ENCODE peak calls at places on chromosomes 11 and 22, in six cellular contexts. L is mesothelial cell of epicardium, F is cardiac muscle cell, Y is foreskin keratinocyte, V is SK-MEL-5, U is fibroblast of lung. A is an unnamed sample.

GRCh38 chr11:101765932-101766331 is 148.9 kb upstream of the CEP126 start:
- DNase-seq in L (no peak), F (no peak), Y (no peak), V (no peak), U (no peak), A (no peak)

GRCh38 chr11:13837286-13837685 is 125.2 kb upstream of the SPON1 start:
- DNase-seq in L (no peak), F (no peak), Y (peak; percentile 77), V (no peak), U (peak; percentile 76), A (no peak)

GRCh38 chr11:68658661-68659060 is 25.7 kb upstream of the GAL start:
- DNase-seq in L (no peak), F (no peak), Y (no peak), V (no peak), U (peak; percentile 25), A (no peak)

GRCh38 chr11:69292221-69292648 is 1.7 kb upstream of the MYEOV start:
- DNase-seq in L (no peak), F (no peak), Y (no peak), V (peak; percentile 77), U (no peak), A (no peak)

GRCh38 chr22:19098157-19098556 is 24.1 kb downstream of the DGCR2 start:
- DNase-seq in L (no peak), F (no peak), Y (no peak), V (no peak), U (no peak), A (no peak)

GRCh38 chr11:57387284-57388030 is 3.0 kb downstream of the PRG2 start:
- DNase-seq in L (no peak), F (no peak), Y (no peak), V (peak; percentile 4), U (no peak), A (no peak)

GRCh38 chr11:75919525-75919924 is 104.5 kb downstream of the UVRAG start:
- DNase-seq in L (no peak), F (no peak), Y (no peak), V (no peak), U (no peak), A (no peak)

GRCh38 chr11:129932385-129933067 is 37.1 kb upstream of the NFRKB start:
- DNase-seq in L (no peak), F (no peak), Y (peak; percentile 44), V (no peak), U (no peak), A (no peak)

GRCh38 chr11:123640677-123641494 is 13.5 kb downstream of the SCN3B start:
- DNase-seq in L (no peak), F (peak; percentile 65), Y (no peak), V (peak; percentile 59), U (peak; percentile 12), A (peak; percentile 2)

GRCh38 chr11:115008774-115009173 is 330.4 kb downstream of the NXPE2 start:
- DNase-seq in L (no peak), F (no peak), Y (no peak), V (no peak), U (no peak), A (no peak)

GRCh38 chr11:18721576-18722292 is 4.3 kb downstream of the IGSF22 start:
- DNase-seq in L (no peak), F (peak; percentile 62), Y (peak; percentile 33), V (peak; percentile 58), U (peak; percentile 44), A (no peak)

GRCh38 chr11:118565062-118565461 is 669 bp downstream of the IFT46 start:
- DNase-seq in L (no peak), F (no peak), Y (no peak), V (no peak), U (peak; percentile 16), A (no peak)

GRCh38 chr11:46693597-46694012 is 6.8 kb downstream of the ARHGAP1 start:
- DNase-seq in L (no peak), F (no peak), Y (no peak), V (no peak), U (peak; percentile 66), A (peak; percentile 78)

GRCh38 chr11:67635231-67635521 is 4.4 kb downstream of the TBX10 start:
- DNase-seq in L (no peak), F (no peak), Y (no peak), V (no peak), U (no peak), A (no peak)

A was measured in NCI-H226.